ENCODE peak calls at places on chromosomes 3 and 15, in six cellular contexts. X, V, I, T, N and E are unnamed samples.

GRCh38 chr15:43774062-43774461 is 2.7 kb downstream of the ELL3 start:
- DNase-seq in I (no peak), N (no peak), X (no peak), T (no peak), V (no peak), E (no peak)

GRCh38 chr3:14301558-14301957 is 100.8 kb upstream of the SLC6A6 start:
- DNase-seq in N (no peak), X (no peak), I (no peak), T (peak; percentile 16), V (no peak), E (no peak)

GRCh38 chr3:64728428-64728827 is 40.6 kb upstream of the ADAMTS9 start:
- DNase-seq in V (no peak), T (no peak), N (no peak), X (no peak), I (peak; percentile 64), E (no peak)

GRCh38 chr3:120418866-120419490 is 31.8 kb downstream of the FSTL1 start:
- DNase-seq in T (peak; percentile 70), I (peak; percentile 77), V (no peak), X (no peak), N (peak; percentile 63), E (no peak)

GRCh38 chr3:169362261-169362660 is 301.3 kb downstream of the MECOM start:
- DNase-seq in I (no peak), T (peak; percentile 71), X (peak; percentile 4), N (peak; percentile 64), V (no peak), E (no peak)

GRCh38 chr3:37994639-37994972 is 4.0 kb downstream of the VILL start:
- DNase-seq in X (no peak), I (no peak), N (no peak), V (no peak), T (no peak), E (no peak)

GRCh38 chr15:70853270-70853854 is 595 bp downstream of the LARP6 start:
- DNase-seq in V (no peak), T (peak; percentile 63), N (peak; percentile 88), I (peak; percentile 38), X (no peak), E (no peak)

GRCh38 chr3:177832862-177833261 is 635.6 kb upstream of the TBL1XR1 start:
- DNase-seq in V (no peak), X (no peak), I (no peak), N (no peak), T (peak; percentile 30), E (no peak)

GRCh38 chr3:74643636-74644035 is 29.2 kb upstream of the CNTN3 start:
- DNase-seq in V (no peak), I (peak; percentile 86), X (peak; percentile 63), N (peak; percentile 95), T (peak; percentile 78), E (no peak)

GRCh38 chr3:151537751-151538150 is 76.9 kb upstream of the IGSF10 start:
- DNase-seq in X (peak; percentile 31), N (peak; percentile 52), I (no peak), V (no peak), T (no peak), E (no peak)

GRCh38 chr3:11536132-11536935 is 107.4 kb downstream of the VGLL4 start:
- DNase-seq in V (no peak), N (no peak), T (no peak), X (no peak), I (no peak), E (no peak)

GRCh38 chr3:112856537-112856936 is 9.9 kb upstream of the CD200R1L start:
- DNase-seq in V (no peak), I (no peak), X (no peak), N (no peak), T (no peak), E (no peak)

GRCh38 chr15:101368086-101368780 is 73.2 kb upstream of the SNRPA1 start:
- DNase-seq in I (peak; percentile 87), N (no peak), V (no peak), X (no peak), T (no peak), E (no peak)

GRCh38 chr15:63528138-63528659 is 23.8 kb downstream of the USP3 start:
- DNase-seq in X (no peak), V (no peak), N (no peak), T (no peak), I (no peak), E (no peak)

GRCh38 chr3:14278799-14279705 is 100.4 kb downstream of the LSM3 start:
- DNase-seq in V (no peak), T (peak; percentile 13), I (no peak), X (no peak), N (no peak), E (no peak)

GRCh38 chr3:159593927-159594605 is 394.6 kb upstream of the IL12A start:
- DNase-seq in I (no peak), V (no peak), N (no peak), T (no peak), X (no peak), E (no peak)

GRCh38 chr3:186362988-186363387 is 954 bp upstream of the DGKG start:
- DNase-seq in I (no peak), X (no peak), N (no peak), T (no peak), V (no peak), E (no peak)

GRCh38 chr15:80710635-80711553 is 15.8 kb downstream of the ABHD17C start:
- DNase-seq in T (no peak), V (no peak), I (no peak), X (no peak), N (no peak), E (no peak)

GRCh38 chr15:51621155-51621554 is 1.4 kb downstream of the DMXL2 start:
- DNase-seq in X (no peak), N (no peak), T (no peak), V (no peak), I (no peak), E (no peak)

GRCh38 chr3:8990266-8991215 is 27.3 kb upstream of the RAD18 start:
- DNase-seq in N (peak; percentile 94), T (peak; percentile 9), X (peak; percentile 64), V (no peak), I (no peak), E (peak; percentile 44)

GRCh38 chr3:27252646-27253045 is 116.5 kb downstream of the NEK10 start:
- DNase-seq in V (no peak), T (no peak), I (no peak), N (no peak), X (no peak), E (no peak)

GRCh38 chr15:76057332-76058000 is 2.3 kb upstream of the TMEM266 start:
- DNase-seq in T (peak; percentile 61), V (peak; percentile 9), I (no peak), N (peak; percentile 60), X (no peak), E (no peak)

GRCh38 chr15:77864211-77865105 is 213.1 kb downstream of the TBC1D2B start:
- DNase-seq in X (no peak), I (no peak), T (no peak), N (no peak), V (no peak), E (no peak)

GRCh38 chr15:39113741-39114140 is 467.1 kb upstream of the THBS1 start:
- DNase-seq in V (no peak), I (no peak), T (no peak), X (no peak), N (no peak), E (no peak)

GRCh38 chr3:111073186-111073585 is 1.6 kb downstream of the NECTIN3 start:
- DNase-seq in N (peak; percentile 56), T (peak; percentile 37), V (no peak), X (no peak), I (no peak), E (no peak)

GRCh38 chr3:186360779-186361178 is 1.3 kb downstream of the DGKG start:
- DNase-seq in N (no peak), V (no peak), X (no peak), T (no peak), I (peak; percentile 53), E (no peak)

GRCh38 chr15:68410466-68411200 is 21.3 kb downstream of the ITGA11 start:
- DNase-seq in V (no peak), T (no peak), X (no peak), I (peak; percentile 11), N (no peak), E (no peak)

GRCh38 chr3:51269466-51269865 is 115.6 kb upstream of the MANF start:
- DNase-seq in I (no peak), X (no peak), N (peak; percentile 16), T (peak; percentile 22), V (no peak), E (no peak)

GRCh38 chr3:167887096-167887495 is 151.6 kb downstream of the SERPINI1 start:
- DNase-seq in V (no peak), N (peak; percentile 11), T (peak; percentile 17), I (no peak), X (peak; percentile 18), E (no peak)

GRCh38 chr3:24494616-24495333 is at the start of gene THRB:
- DNase-seq in I (peak; percentile 86), X (no peak), T (peak; percentile 38), N (peak; percentile 48), V (no peak), E (no peak)
- H3K4me3 ChIP-seq in I (peak within 1 kb of the TSS; percentile 71), X (peak within 1 kb of the TSS; percentile 60), T (peak within 1 kb of the TSS; percentile 51), N (peak within 1 kb of the TSS; percentile 67), V (no peak within 1 kb of the TSS), E (peak within 1 kb of the TSS; percentile 55)

GRCh38 chr3:71173421-71173975 is 410.0 kb downstream of the FOXP1 start:
- DNase-seq in I (no peak), V (no peak), T (peak; percentile 84), X (peak; percentile 79), N (no peak), E (peak; percentile 39)
- H3K4me3 ChIP-seq in I (no peak overlapping the region), V (no peak overlapping the region), T (no peak overlapping the region), X (no peak overlapping the region), N (no peak overlapping the region), E (no peak overlapping the region)

DNA sequence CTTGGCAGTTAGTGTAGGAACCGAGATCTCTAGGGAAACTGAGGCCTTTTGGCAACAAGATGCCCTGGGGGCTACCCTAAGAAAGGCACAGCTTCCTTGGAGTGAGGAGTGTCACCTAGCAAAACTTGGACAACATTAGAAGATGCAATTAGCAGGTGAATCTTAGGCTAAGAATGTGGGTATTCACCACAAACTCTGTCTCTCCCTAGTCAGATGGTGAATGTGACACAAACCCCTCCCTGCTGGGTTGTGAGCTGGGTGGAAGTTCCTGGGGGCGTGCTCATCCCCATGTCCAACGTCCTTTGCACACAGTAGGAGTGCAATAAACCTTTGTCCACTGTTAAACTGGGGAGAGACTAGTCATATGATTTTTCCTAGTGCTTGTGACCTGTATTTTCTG is 67.1 kb upstream of the SH3GL3 start:
- DNase-seq in X (no peak), T (no peak), I (no peak), N (no peak), V (no peak), E (no peak)
- H3K4me3 ChIP-seq in X (no peak overlapping the region), T (no peak overlapping the region), I (no peak overlapping the region), N (no peak overlapping the region), V (no peak overlapping the region), E (no peak overlapping the region)

DNA sequence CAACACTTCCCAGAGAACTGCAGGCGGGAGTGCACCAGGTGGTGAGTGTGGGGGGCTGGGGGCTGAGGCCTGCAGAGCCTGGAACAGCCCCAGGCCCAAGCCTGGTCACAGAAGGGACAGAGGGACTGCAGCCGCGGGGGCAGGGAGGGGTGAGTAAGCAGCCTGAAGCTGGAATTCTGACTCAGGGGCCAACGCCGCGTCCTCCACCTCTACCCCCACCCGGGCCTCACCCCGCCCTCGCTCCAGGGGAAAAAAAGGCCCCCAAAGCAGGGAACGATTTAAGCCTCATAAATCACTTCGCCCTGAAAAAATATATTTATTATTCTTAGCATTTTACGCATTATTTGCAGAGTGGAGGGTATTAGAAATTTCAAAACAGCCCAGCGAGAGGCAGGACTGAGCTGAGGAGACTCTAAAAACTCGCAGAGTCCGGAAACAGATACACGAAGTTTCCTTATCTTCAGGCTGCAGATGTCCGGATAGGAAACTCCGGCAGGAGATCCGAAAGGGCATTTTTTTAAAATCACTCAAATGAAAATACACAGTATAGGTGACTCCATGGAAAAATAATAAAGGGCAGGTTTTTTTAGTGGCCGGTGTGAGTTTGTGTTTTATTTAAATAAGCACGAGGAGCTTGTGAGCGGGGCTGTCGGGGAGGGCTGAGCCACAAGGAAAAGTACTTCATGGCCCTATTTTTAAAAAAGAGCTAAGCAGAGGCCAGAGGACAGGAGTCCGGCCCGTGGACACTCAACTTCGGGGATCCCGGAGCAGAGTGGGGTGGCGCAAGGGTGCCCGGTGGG is 9.9 kb downstream of the GATA2 start:
- DNase-seq in N (peak; percentile 67), T (peak; percentile 67), X (peak; percentile 9), V (no peak), I (peak; percentile 60), E (peak; percentile 71)
- H3K4me3 ChIP-seq in N (no peak overlapping the region), T (peak overlapping the region; percentile 33), X (no peak overlapping the region), V (peak overlapping the region; percentile 11), I (peak overlapping the region; percentile 66), E (peak overlapping the region; percentile 91)